ENCODE peak calls at places on chromosomes 11 and 22, in five cellular contexts. W, H, X, T and C are unnamed samples.

GRCh38 chr11:126246636-126247035 is 22.1 kb downstream of the SRPRA start:
- DNase-seq in W (no peak), H (peak), X (no peak), T (no peak), C (no peak)

GRCh38 chr11:134554106-134554505 is 142.1 kb upstream of the B3GAT1 start:
- DNase-seq in W (no peak), H (no peak), X (no peak), T (no peak), C (no peak)

GRCh38 chr11:119209186-119209585 is 3.0 kb downstream of the CBL start:
- DNase-seq in W (no peak), H (no peak), X (no peak), T (no peak), C (no peak)

GRCh38 chr22:28896611-28897010 is 13.2 kb downstream of the ZNRF3 start:
- DNase-seq in W (no peak), H (no peak), X (no peak), T (no peak), C (peak)

GRCh38 chr11:75333807-75334140 is 17.7 kb downstream of the ARRB1 start:
- DNase-seq in W (no peak), H (no peak), X (no peak), T (no peak), C (no peak)

GRCh38 chr11:313787-314547 is at the start of gene IFITM1:
- DNase-seq in W (no peak), H (peak), X (peak), T (no peak), C (peak)

GRCh38 chr22:25567305-25567704 is 2.8 kb downstream of the GRK3 start:
- DNase-seq in W (no peak), H (no peak), X (no peak), T (no peak), C (no peak)

GRCh38 chr11:124879999-124880611 is 14.9 kb downstream of the ROBO3 start:
- DNase-seq in W (no peak), H (no peak), X (no peak), T (no peak), C (no peak)

GRCh38 chr11:11501546-11502274 is 120.1 kb downstream of the GALNT18 start:
- DNase-seq in W (no peak), H (no peak), X (no peak), T (no peak), C (peak)

GRCh38 chr11:18775492-18776292 is 15.9 kb downstream of the PTPN5 start:
- DNase-seq in W (peak), H (peak), X (peak), T (peak), C (peak)

GRCh38 chr22:46290843-46291785 is 5.6 kb upstream of the GTSE1 start:
- DNase-seq in W (no peak), H (no peak), X (no peak), T (no peak), C (no peak)

GRCh38 chr11:103406357-103406756 is 297.1 kb downstream of the DYNC2H1 start:
- DNase-seq in W (no peak), H (no peak), X (no peak), T (no peak), C (no peak)

GRCh38 chr11:66081505-66081904 is 11.4 kb downstream of the PACS1 start:
- DNase-seq in W (no peak), H (no peak), X (peak), T (peak), C (peak)

GRCh38 chr22:32327596-32328171 is 30.0 kb upstream of the RFPL3 start:
- DNase-seq in W (no peak), H (no peak), X (no peak), T (no peak), C (no peak)

GRCh38 chr11:94147433-94147845 is 18.8 kb downstream of the PANX1 start:
- DNase-seq in W (no peak), H (no peak), X (no peak), T (no peak), C (no peak)

GRCh38 chr11:63610604-63611394 is 3.4 kb downstream of the PLAAT3 start:
- DNase-seq in W (no peak), H (no peak), X (no peak), T (no peak), C (peak)